ENCODE peak calls at places on chromosomes 11 and 22, in eight cellular contexts. E is fibroblast of lung; A is CD8-positive, alpha-beta T cell; Z is chondrocyte; C is CD4-positive, alpha-beta T cell; W is mucosa of descending colon; R is B cell; I is spleen. L is an unnamed sample.

GRCh38 chr11:43842021-43842420 is 38.6 kb upstream of the ALKBH3 start:
- DNase-seq in E (no peak), A (no peak), Z (no peak), C (no peak), W (no peak), R (no peak), I (no peak), L (no peak)

GRCh38 chr22:45638834-45639746 is 32.5 kb upstream of the ATXN10 start:
- DNase-seq in E (peak), A (no peak), Z (no peak), C (no peak), W (peak), R (no peak), I (no peak), L (no peak)

GRCh38 chr11:134716582-134716981 is 304.5 kb upstream of the B3GAT1 start:
- DNase-seq in E (no peak), A (no peak), Z (no peak), C (no peak), W (no peak), R (no peak), I (peak), L (no peak)

GRCh38 chr22:36267058-36267457 is 14.1 kb downstream of the APOL1 start:
- DNase-seq in E (no peak), A (no peak), Z (peak), C (no peak), W (no peak), R (no peak), I (no peak), L (no peak)

GRCh38 chr22:19663821-19664325 is 50.4 kb upstream of the SEPTIN5 start:
- DNase-seq in E (peak), A (no peak), Z (no peak), C (no peak), W (no peak), R (no peak), I (no peak), L (no peak)

GRCh38 chr11:18394928-18395734 is 768 bp downstream of the LDHA start:
- DNase-seq in E (peak), A (no peak), Z (peak), C (peak), W (peak), R (no peak), I (peak), L (no peak)

GRCh38 chr22:39727541-39727940 is 157.0 kb downstream of the CACNA1I start:
- DNase-seq in E (no peak), A (no peak), Z (peak), C (no peak), W (peak), R (no peak), I (no peak), L (no peak)

GRCh38 chr11:16160146-16160545 is 196.2 kb downstream of the SOX6 start:
- DNase-seq in E (no peak), A (no peak), Z (no peak), C (no peak), W (no peak), R (no peak), I (no peak), L (no peak)

GRCh38 chr11:59173964-59174663 is 2.2 kb downstream of the DTX4 start:
- DNase-seq in E (peak), A (no peak), Z (no peak), C (no peak), W (peak), R (no peak), I (no peak), L (no peak)

GRCh38 chr11:12180257-12181205 is 70.1 kb downstream of the MICAL2 start:
- DNase-seq in E (peak), A (no peak), Z (no peak), C (no peak), W (no peak), R (no peak), I (no peak), L (no peak)

GRCh38 chr11:73759520-73760065 is 1.3 kb downstream of the RAB6A start:
- DNase-seq in E (peak), A (no peak), Z (no peak), C (no peak), W (no peak), R (no peak), I (no peak), L (no peak)

GRCh38 chr11:85756401-85757200 is 54.3 kb downstream of the SYTL2 start:
- DNase-seq in E (no peak), A (no peak), Z (no peak), C (no peak), W (peak), R (no peak), I (no peak), L (peak)

GRCh38 chr22:40703174-40703573 is 23.9 kb downstream of the MCHR1 start:
- DNase-seq in E (no peak), A (no peak), Z (no peak), C (no peak), W (no peak), R (no peak), I (no peak), L (no peak)

GRCh38 chr11:117478126-117478856 is 150.6 kb downstream of the CEP164 start:
- DNase-seq in E (no peak), A (no peak), Z (no peak), C (no peak), W (peak), R (no peak), I (no peak), L (no peak)

GRCh38 chr11:122004446-122004845 is 111.6 kb downstream of the BLID start:
- DNase-seq in E (no peak), A (no peak), Z (no peak), C (no peak), W (no peak), R (no peak), I (no peak), L (no peak)

GRCh38 chr22:39529487-39529851 is 3.1 kb downstream of the RPS19BP1 start:
- DNase-seq in E (no peak), A (no peak), Z (no peak), C (no peak), W (no peak), R (no peak), I (peak), L (no peak)

GRCh38 chr11:80163011-80163410 is 722.2 kb upstream of the TENM4 start:
- DNase-seq in E (peak), A (no peak), Z (no peak), C (no peak), W (no peak), R (no peak), I (no peak), L (no peak)

GRCh38 chr22:38706101-38706884 is 549 bp downstream of the GTPBP1 start:
- DNase-seq in E (peak), A (no peak), Z (no peak), C (no peak), W (peak), R (no peak), I (no peak), L (peak)

GRCh38 chr11:5351208-5351607 is at the start of gene OR51B6:
- DNase-seq in E (no peak), A (no peak), Z (no peak), C (no peak), W (no peak), R (no peak), I (no peak), L (no peak)

GRCh38 chr11:43989162-43989961 is 46.9 kb downstream of the C11orf96 start:
- DNase-seq in E (no peak), A (no peak), Z (no peak), C (no peak), W (peak), R (no peak), I (peak), L (no peak)

GRCh38 chr22:43385770-43386641 is 25.8 kb upstream of the MPPED1 start:
- DNase-seq in E (peak), A (peak), Z (no peak), C (peak), W (peak), R (peak), I (peak), L (peak)

GRCh38 chr11:96337541-96338530 is 5.2 kb downstream of the MAML2 start:
- DNase-seq in E (peak), A (no peak), Z (no peak), C (no peak), W (peak), R (peak), I (peak), L (no peak)

GRCh38 chr11:12914401-12914912 is 94.7 kb upstream of the RASSF10 start:
- DNase-seq in E (peak), A (no peak), Z (no peak), C (no peak), W (no peak), R (no peak), I (no peak), L (no peak)

GRCh38 chr22:46748206-46748947 is 10.3 kb upstream of the CERK start:
- DNase-seq in E (no peak), A (no peak), Z (no peak), C (no peak), W (no peak), R (no peak), I (no peak), L (no peak)

GRCh38 chr11:19242184-19242932 is 1.6 kb upstream of the E2F8 start:
- DNase-seq in E (no peak), A (no peak), Z (no peak), C (no peak), W (peak), R (no peak), I (peak), L (no peak)

GRCh38 chr22:32751065-32751739 is 50.3 kb upstream of the TIMP3 start:
- DNase-seq in E (no peak), A (no peak), Z (no peak), C (no peak), W (no peak), R (no peak), I (no peak), L (no peak)

GRCh38 chr11:65559951-65560537 is 1.9 kb upstream of the LTBP3 start:
- DNase-seq in E (peak), A (no peak), Z (no peak), C (no peak), W (no peak), R (no peak), I (no peak), L (no peak)

GRCh38 chr22:42805016-42805997 is 51.8 kb downstream of the ARFGAP3 start:
- DNase-seq in E (no peak), A (no peak), Z (no peak), C (no peak), W (no peak), R (no peak), I (no peak), L (no peak)

GRCh38 chr11:77249427-77249826 is 52.1 kb downstream of the GDPD4 start:
- DNase-seq in E (peak), A (no peak), Z (no peak), C (no peak), W (no peak), R (no peak), I (no peak), L (no peak)

GRCh38 chr11:3949132-3949531 is 93.7 kb downstream of the STIM1 start:
- DNase-seq in E (no peak), A (no peak), Z (no peak), C (no peak), W (no peak), R (peak), I (no peak), L (no peak)

GRCh38 chr11:67563354-67564114 is 20.1 kb upstream of the GSTP1 start:
- DNase-seq in E (peak), A (no peak), Z (no peak), C (no peak), W (peak), R (no peak), I (no peak), L (no peak)

DNA sequence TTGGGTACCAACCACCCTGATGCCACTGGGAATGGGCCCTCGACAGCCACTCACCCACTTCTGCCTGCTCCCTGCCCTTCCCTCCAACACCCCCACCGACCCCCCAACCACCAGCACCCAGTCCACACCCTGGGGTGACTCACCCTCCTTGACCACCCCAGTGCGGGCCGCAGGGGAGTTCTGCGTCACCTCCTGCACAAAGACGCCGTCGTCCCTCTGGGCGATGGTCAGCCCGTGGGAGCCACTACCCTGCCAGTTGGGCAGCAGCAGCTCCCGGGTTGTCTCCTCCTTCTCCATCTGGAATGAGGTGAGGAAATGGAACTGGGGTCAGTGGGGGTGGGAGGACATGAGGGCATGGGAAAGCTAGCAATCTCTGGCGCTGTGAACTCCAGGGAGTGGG is 10.8 kb downstream of the AHNAK start:
- DNase-seq in E (peak), A (no peak), Z (no peak), C (no peak), W (no peak), R (no peak), I (no peak), L (no peak)
- TF ChIP-seq CTCF in E (no peak), A (no peak), Z (no peak), C (no peak), W (no peak), R (no peak), I (no peak), L (no peak)

GRCh38 chr11:618856-619624 is 3.3 kb upstream of the IRF7 start:
- DNase-seq in E (no peak), A (no peak), Z (no peak), C (no peak), W (no peak), R (no peak), I (peak), L (no peak)
- TF ChIP-seq CTCF in E (no peak), A (no peak), Z (no peak), C (no peak), W (no peak), R (no peak), I (no peak), L (no peak)

GRCh38 chr11:47437746-47438418 is 11.1 kb downstream of the RAPSN start:
- DNase-seq in E (no peak), A (no peak), Z (no peak), C (no peak), W (peak), R (no peak), I (no peak), L (no peak)

GRCh38 chr11:47441421-47441820 is 7.5 kb downstream of the RAPSN start:
- DNase-seq in E (no peak), A (no peak), Z (no peak), C (no peak), W (no peak), R (no peak), I (no peak), L (no peak)

GRCh38 chr11:47442514-47442913 is 6.4 kb downstream of the RAPSN start:
- DNase-seq in E (no peak), A (no peak), Z (no peak), C (no peak), W (no peak), R (no peak), I (no peak), L (no peak)

GRCh38 chr11:47438721-47439120 is 10.2 kb downstream of the RAPSN start:
- DNase-seq in E (no peak), A (no peak), Z (no peak), C (no peak), W (no peak), R (no peak), I (no peak), L (no peak)

GRCh38 chr11:47440054-47440476 is 8.9 kb downstream of the RAPSN start:
- DNase-seq in E (no peak), A (no peak), Z (no peak), C (no peak), W (no peak), R (no peak), I (no peak), L (no peak)
- TF ChIP-seq CTCF in E (no peak), A (no peak), Z (no peak), C (no peak), W (no peak), R (no peak), I (no peak), L (no peak)

DNA sequence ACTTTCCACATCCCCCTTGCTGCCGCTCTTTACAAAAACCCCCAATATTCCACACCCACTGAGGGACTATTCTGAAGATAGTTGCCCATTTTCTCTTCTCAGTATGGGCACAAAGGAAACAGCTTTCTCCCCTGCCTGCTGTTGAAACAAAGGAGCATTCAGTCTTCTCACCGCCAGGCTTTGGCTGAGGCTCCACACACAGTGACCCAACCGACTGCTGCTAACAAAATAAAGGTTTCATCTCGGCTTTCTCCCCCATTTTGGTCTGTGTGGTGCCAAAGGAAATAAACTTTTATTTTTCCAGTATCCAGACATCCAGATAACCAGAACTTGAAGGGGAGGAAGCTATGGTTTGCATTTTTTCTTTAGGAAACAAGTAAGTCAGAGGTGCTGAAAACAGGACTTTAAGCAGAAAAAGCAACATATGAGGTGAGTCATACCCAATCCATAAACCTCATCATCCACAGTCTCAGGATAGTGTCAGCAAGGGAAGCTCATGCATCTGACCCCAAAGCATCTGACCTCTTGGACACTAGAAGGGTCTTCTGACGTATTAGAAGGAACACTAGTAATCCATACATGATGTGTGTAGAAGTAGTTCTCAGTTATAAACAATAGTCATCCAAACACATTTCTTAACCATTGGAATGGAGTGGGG is 6.4 kb downstream of the CLMP start:
- DNase-seq in E (peak), A (no peak), Z (no peak), C (no peak), W (no peak), R (no peak), I (no peak), L (no peak)
- TF ChIP-seq CTCF in E (peak), A (no peak), Z (peak), C (no peak), W (no peak), R (no peak), I (no peak), L (no peak)

GRCh38 chr11:68956142-68956541 is 24.6 kb downstream of the MRGPRD start:
- DNase-seq in E (no peak), A (peak), Z (no peak), C (peak), W (no peak), R (no peak), I (no peak), L (no peak)
- TF ChIP-seq CTCF in E (peak), A (no peak), Z (peak), C (no peak), W (no peak), R (peak), I (no peak), L (no peak)

GRCh38 chr22:23888615-23889401 is 5.4 kb upstream of the MIF start:
- DNase-seq in E (peak), A (no peak), Z (no peak), C (no peak), W (no peak), R (no peak), I (no peak), L (no peak)
- TF ChIP-seq CTCF in E (no peak), A (no peak), Z (peak), C (no peak), W (no peak), R (no peak), I (no peak), L (no peak)

DNA sequence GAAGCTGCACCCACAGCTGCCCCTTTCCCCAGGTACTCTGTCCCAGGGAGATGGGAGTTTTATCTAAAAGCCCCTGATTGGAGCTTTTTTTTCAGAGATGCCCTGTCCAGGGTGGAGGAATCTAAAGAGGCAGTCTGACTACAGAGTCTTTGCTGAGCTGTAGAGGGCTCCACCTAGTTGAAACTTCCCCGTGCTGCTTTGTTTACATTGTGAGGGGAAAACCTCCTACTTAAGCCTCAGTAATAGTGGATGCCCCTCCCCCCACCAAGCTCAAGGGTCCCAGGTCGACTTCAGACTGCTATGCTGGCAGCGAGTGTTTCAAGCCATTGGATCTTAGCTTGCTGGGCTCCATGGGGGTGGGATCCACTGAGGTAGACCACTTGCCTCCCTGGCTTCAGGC is 470.1 kb upstream of the LARGE1 start:
- DNase-seq in E (no peak), A (no peak), Z (peak), C (no peak), W (no peak), R (no peak), I (no peak), L (no peak)
- TF ChIP-seq CTCF in E (no peak), A (no peak), Z (no peak), C (no peak), W (no peak), R (no peak), I (no peak), L (no peak)

GRCh38 chr11:55701429-55701828 is 39.4 kb downstream of the OR4C6 start:
- DNase-seq in E (no peak), A (no peak), Z (no peak), C (no peak), W (no peak), R (no peak), I (no peak), L (no peak)

DNA sequence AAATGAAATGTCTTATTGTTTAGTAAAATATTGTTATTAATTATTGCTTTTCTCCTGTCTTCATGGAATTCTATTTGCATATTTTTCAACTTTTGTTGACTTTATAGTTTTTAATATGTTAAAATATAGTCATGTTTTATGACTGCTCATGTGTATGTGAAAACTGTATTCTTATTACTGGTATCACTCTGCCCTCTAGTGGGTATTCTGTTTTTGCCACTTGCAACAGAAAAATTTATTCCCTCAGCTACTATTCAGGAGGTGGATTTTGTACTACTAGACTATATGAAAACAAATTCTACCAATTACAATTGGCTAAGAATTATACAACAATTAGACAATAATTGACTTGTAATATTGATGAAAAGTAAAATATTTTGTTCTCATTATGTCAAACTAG is 45.0 kb downstream of the OR4C6 start:
- DNase-seq in E (peak), A (no peak), Z (no peak), C (no peak), W (no peak), R (no peak), I (no peak), L (no peak)
- TF ChIP-seq CTCF in E (peak), A (no peak), Z (peak), C (no peak), W (no peak), R (peak), I (no peak), L (no peak)

GRCh38 chr22:37659897-37660708 is 1.6 kb downstream of the PDXP start:
- DNase-seq in E (no peak), A (no peak), Z (no peak), C (no peak), W (peak), R (no peak), I (no peak), L (no peak)

GRCh38 chr22:37658133-37659065 is at the start of gene PDXP:
- DNase-seq in E (peak), A (peak), Z (peak), C (peak), W (peak), R (peak), I (peak), L (peak)

GRCh38 chr22:37657590-37658132 is 862 bp upstream of the PDXP start:
- DNase-seq in E (no peak), A (no peak), Z (no peak), C (no peak), W (peak), R (no peak), I (no peak), L (no peak)

GRCh38 chr22:37660709-37661045 is 2.2 kb downstream of the PDXP start:
- DNase-seq in E (no peak), A (no peak), Z (no peak), C (no peak), W (no peak), R (no peak), I (no peak), L (no peak)

GRCh38 chr22:37659066-37659896 is 758 bp downstream of the PDXP start:
- DNase-seq in E (no peak), A (no peak), Z (no peak), C (no peak), W (peak), R (peak), I (peak), L (peak)
- TF ChIP-seq CTCF in E (no peak), A (no peak), Z (no peak), C (no peak), W (no peak), R (no peak), I (no peak), L (no peak)

L was measured in natural killer cell.